ENCODE peak calls at places on chromosome 16, in eight cellular contexts. One of them, this sample, is unnamed.

GRCh38 chr16:20348365-20349185 is 3.9 kb downstream of the UMOD start:
- DNase-seq in NCI-H1105: no peak
- DNase-seq in NCI-H1417: no peak
- DNase-seq in D341Med: peak
- DNase-seq in cardiac fibroblast: no peak
- DNase-seq in amniotic epithelial cell: no peak
- DNase-seq in NCI-H1436: no peak
- DNase-seq in HS-5: no peak
- DNase-seq in this sample: no peak

GRCh38 chr16:73185737-73186136 is 137.8 kb upstream of the ZFHX3 start:
- DNase-seq in D341Med: no peak
- DNase-seq in NCI-H1417: no peak
- DNase-seq in NCI-H1436: no peak
- DNase-seq in NCI-H1105: no peak
- DNase-seq in amniotic epithelial cell: no peak
- DNase-seq in cardiac fibroblast: no peak
- DNase-seq in HS-5: no peak
- DNase-seq in this sample: no peak

GRCh38 chr16:976389-976931 is 5.1 kb upstream of the SOX8 start:
- DNase-seq in amniotic epithelial cell: no peak
- DNase-seq in HS-5: no peak
- DNase-seq in NCI-H1105: no peak
- DNase-seq in NCI-H1436: no peak
- DNase-seq in D341Med: no peak
- DNase-seq in NCI-H1417: no peak
- DNase-seq in cardiac fibroblast: no peak
- DNase-seq in this sample: no peak

GRCh38 chr16:813204-813915 is 12.8 kb upstream of the GNG13 start:
- DNase-seq in HS-5: no peak
- DNase-seq in cardiac fibroblast: peak
- DNase-seq in NCI-H1105: no peak
- DNase-seq in D341Med: peak
- DNase-seq in NCI-H1417: peak
- DNase-seq in NCI-H1436: no peak
- DNase-seq in amniotic epithelial cell: no peak
- DNase-seq in this sample: no peak

GRCh38 chr16:1330260-1330914 is 3.1 kb upstream of the BAIAP3 start:
- DNase-seq in amniotic epithelial cell: no peak
- DNase-seq in cardiac fibroblast: no peak
- DNase-seq in NCI-H1436: no peak
- DNase-seq in D341Med: no peak
- DNase-seq in NCI-H1417: no peak
- DNase-seq in HS-5: no peak
- DNase-seq in NCI-H1105: no peak
- DNase-seq in this sample: no peak

GRCh38 chr16:73329363-73330306 is 281.7 kb upstream of the ZFHX3 start:
- DNase-seq in amniotic epithelial cell: no peak
- DNase-seq in NCI-H1417: peak
- DNase-seq in NCI-H1436: no peak
- DNase-seq in D341Med: no peak
- DNase-seq in cardiac fibroblast: no peak
- DNase-seq in HS-5: no peak
- DNase-seq in NCI-H1105: peak
- DNase-seq in this sample: no peak

GRCh38 chr16:13997933-13998332 is 73.2 kb upstream of the MRTFB start:
- DNase-seq in NCI-H1436: no peak
- DNase-seq in amniotic epithelial cell: no peak
- DNase-seq in NCI-H1417: peak
- DNase-seq in NCI-H1105: no peak
- DNase-seq in cardiac fibroblast: no peak
- DNase-seq in HS-5: no peak
- DNase-seq in D341Med: no peak
- DNase-seq in this sample: peak

GRCh38 chr16:72552675-72553074 is 380.7 kb upstream of the PMFBP1 start:
- DNase-seq in cardiac fibroblast: no peak
- DNase-seq in amniotic epithelial cell: no peak
- DNase-seq in HS-5: no peak
- DNase-seq in D341Med: no peak
- DNase-seq in NCI-H1436: no peak
- DNase-seq in NCI-H1105: no peak
- DNase-seq in NCI-H1417: no peak
- DNase-seq in this sample: no peak

GRCh38 chr16:70746040-70746707 is 54.8 kb downstream of the VAC14 start:
- DNase-seq in NCI-H1436: no peak
- DNase-seq in HS-5: peak
- DNase-seq in amniotic epithelial cell: peak
- DNase-seq in cardiac fibroblast: peak
- DNase-seq in D341Med: no peak
- DNase-seq in NCI-H1105: no peak
- DNase-seq in NCI-H1417: no peak
- DNase-seq in this sample: no peak

GRCh38 chr16:15440852-15441251 is 6.5 kb downstream of the BMERB1 start:
- DNase-seq in amniotic epithelial cell: peak
- DNase-seq in HS-5: no peak
- DNase-seq in NCI-H1105: no peak
- DNase-seq in cardiac fibroblast: peak
- DNase-seq in NCI-H1417: no peak
- DNase-seq in D341Med: no peak
- DNase-seq in NCI-H1436: no peak
- DNase-seq in this sample: no peak

GRCh38 chr16:57830890-57831484 is 28.7 kb upstream of the KIFC3 start:
- DNase-seq in amniotic epithelial cell: no peak
- DNase-seq in NCI-H1105: no peak
- DNase-seq in D341Med: no peak
- DNase-seq in NCI-H1436: no peak
- DNase-seq in NCI-H1417: peak
- DNase-seq in cardiac fibroblast: no peak
- DNase-seq in HS-5: no peak
- DNase-seq in this sample: no peak

GRCh38 chr16:55323637-55324490 is at the start of gene IRX6:
- DNase-seq in HS-5: no peak
- DNase-seq in NCI-H1105: peak
- DNase-seq in cardiac fibroblast: no peak
- DNase-seq in D341Med: no peak
- DNase-seq in NCI-H1436: no peak
- DNase-seq in amniotic epithelial cell: no peak
- DNase-seq in NCI-H1417: peak
- DNase-seq in this sample: no peak

GRCh38 chr16:67939507-67940435 is 3.1 kb upstream of the PSMB10 start:
- DNase-seq in NCI-H1105: no peak
- DNase-seq in cardiac fibroblast: no peak
- DNase-seq in HS-5: no peak
- DNase-seq in amniotic epithelial cell: no peak
- DNase-seq in D341Med: no peak
- DNase-seq in NCI-H1436: no peak
- DNase-seq in NCI-H1417: no peak
- DNase-seq in this sample: no peak

GRCh38 chr16:66619534-66620418 is 15.3 kb downstream of the CMTM3 start:
- DNase-seq in NCI-H1105: no peak
- DNase-seq in amniotic epithelial cell: peak
- DNase-seq in NCI-H1417: no peak
- DNase-seq in NCI-H1436: no peak
- DNase-seq in D341Med: no peak
- DNase-seq in HS-5: no peak
- DNase-seq in cardiac fibroblast: peak
- DNase-seq in this sample: no peak

GRCh38 chr16:13335894-13336293 is 434.5 kb downstream of the SHISA9 start:
- DNase-seq in NCI-H1417: no peak
- DNase-seq in D341Med: peak
- DNase-seq in NCI-H1436: no peak
- DNase-seq in NCI-H1105: no peak
- DNase-seq in cardiac fibroblast: no peak
- DNase-seq in amniotic epithelial cell: no peak
- DNase-seq in HS-5: no peak
- DNase-seq in this sample: no peak

GRCh38 chr16:56345406-56346050 is 79.8 kb downstream of the AMFR start:
- DNase-seq in amniotic epithelial cell: no peak
- DNase-seq in D341Med: no peak
- DNase-seq in NCI-H1436: no peak
- DNase-seq in cardiac fibroblast: no peak
- DNase-seq in HS-5: no peak
- DNase-seq in NCI-H1105: no peak
- DNase-seq in NCI-H1417: no peak
- DNase-seq in this sample: no peak

GRCh38 chr16:16790597-16790996 is 411.7 kb downstream of the NPIPA7 start:
- DNase-seq in cardiac fibroblast: no peak
- DNase-seq in NCI-H1417: no peak
- DNase-seq in D341Med: no peak
- DNase-seq in amniotic epithelial cell: no peak
- DNase-seq in NCI-H1105: no peak
- DNase-seq in NCI-H1436: no peak
- DNase-seq in HS-5: no peak
- DNase-seq in this sample: no peak

GRCh38 chr16:77732241-77732946 is 10.1 kb downstream of the NUDT7 start:
- DNase-seq in NCI-H1105: no peak
- DNase-seq in amniotic epithelial cell: peak
- DNase-seq in NCI-H1436: no peak
- DNase-seq in D341Med: no peak
- DNase-seq in cardiac fibroblast: peak
- DNase-seq in HS-5: no peak
- DNase-seq in NCI-H1417: no peak
- DNase-seq in this sample: no peak

GRCh38 chr16:72952404-72953301 is 95.3 kb downstream of the ZFHX3 start:
- DNase-seq in cardiac fibroblast: peak
- DNase-seq in D341Med: no peak
- DNase-seq in NCI-H1105: no peak
- DNase-seq in HS-5: no peak
- DNase-seq in amniotic epithelial cell: peak
- DNase-seq in NCI-H1436: no peak
- DNase-seq in NCI-H1417: no peak
- DNase-seq in this sample: no peak

GRCh38 chr16:57527027-57527426 is 9.3 kb downstream of the CCDC102A start:
- DNase-seq in NCI-H1436: no peak
- DNase-seq in NCI-H1105: no peak
- DNase-seq in D341Med: no peak
- DNase-seq in cardiac fibroblast: no peak
- DNase-seq in amniotic epithelial cell: no peak
- DNase-seq in NCI-H1417: no peak
- DNase-seq in HS-5: no peak
- DNase-seq in this sample: no peak

GRCh38 chr16:15749371-15749770 is 99.3 kb downstream of the NDE1 start:
- DNase-seq in amniotic epithelial cell: no peak
- DNase-seq in HS-5: no peak
- DNase-seq in NCI-H1417: no peak
- DNase-seq in cardiac fibroblast: no peak
- DNase-seq in NCI-H1436: no peak
- DNase-seq in D341Med: no peak
- DNase-seq in NCI-H1105: no peak
- DNase-seq in this sample: no peak

GRCh38 chr16:50928065-50928464 is 186.2 kb downstream of the CYLD start:
- DNase-seq in cardiac fibroblast: no peak
- DNase-seq in NCI-H1417: no peak
- DNase-seq in NCI-H1105: no peak
- DNase-seq in D341Med: no peak
- DNase-seq in HS-5: no peak
- DNase-seq in NCI-H1436: no peak
- DNase-seq in amniotic epithelial cell: no peak
- DNase-seq in this sample: no peak

GRCh38 chr16:85146532-85146797 is 34.2 kb upstream of the CIBAR2 start:
- DNase-seq in D341Med: no peak
- DNase-seq in HS-5: no peak
- DNase-seq in NCI-H1417: no peak
- DNase-seq in NCI-H1105: no peak
- DNase-seq in NCI-H1436: no peak
- DNase-seq in amniotic epithelial cell: no peak
- DNase-seq in cardiac fibroblast: no peak
- DNase-seq in this sample: no peak

GRCh38 chr16:79261461-79261860 is 339.1 kb downstream of the MAF start:
- DNase-seq in D341Med: peak
- DNase-seq in cardiac fibroblast: no peak
- DNase-seq in amniotic epithelial cell: no peak
- DNase-seq in NCI-H1436: peak
- DNase-seq in NCI-H1105: no peak
- DNase-seq in NCI-H1417: no peak
- DNase-seq in HS-5: no peak
- DNase-seq in this sample: no peak

GRCh38 chr16:55779391-55780094 is 53.4 kb downstream of the CES1 start:
- DNase-seq in HS-5: no peak
- DNase-seq in NCI-H1417: no peak
- DNase-seq in NCI-H1436: no peak
- DNase-seq in amniotic epithelial cell: no peak
- DNase-seq in NCI-H1105: no peak
- DNase-seq in D341Med: no peak
- DNase-seq in cardiac fibroblast: no peak
- DNase-seq in this sample: no peak

GRCh38 chr16:1492082-1492922 is 858 bp upstream of the TELO2 start:
- DNase-seq in NCI-H1105: no peak
- DNase-seq in D341Med: no peak
- DNase-seq in HS-5: no peak
- DNase-seq in amniotic epithelial cell: no peak
- DNase-seq in cardiac fibroblast: no peak
- DNase-seq in NCI-H1436: no peak
- DNase-seq in NCI-H1417: peak
- DNase-seq in this sample: no peak

GRCh38 chr16:84084570-84085270 is 32.0 kb downstream of the MBTPS1 start:
- DNase-seq in amniotic epithelial cell: peak
- DNase-seq in NCI-H1436: peak
- DNase-seq in NCI-H1417: peak
- DNase-seq in NCI-H1105: peak
- DNase-seq in D341Med: peak
- DNase-seq in cardiac fibroblast: peak
- DNase-seq in HS-5: no peak
- DNase-seq in this sample: no peak

GRCh38 chr16:4972938-4973587 is 14.9 kb downstream of the SEC14L5 start:
- DNase-seq in amniotic epithelial cell: no peak
- DNase-seq in NCI-H1436: no peak
- DNase-seq in D341Med: no peak
- DNase-seq in cardiac fibroblast: no peak
- DNase-seq in NCI-H1105: no peak
- DNase-seq in HS-5: no peak
- DNase-seq in NCI-H1417: no peak
- DNase-seq in this sample: peak

GRCh38 chr16:85569615-85570212 is 43.4 kb upstream of the GSE1 start:
- DNase-seq in amniotic epithelial cell: peak
- DNase-seq in HS-5: no peak
- DNase-seq in cardiac fibroblast: peak
- DNase-seq in NCI-H1105: peak
- DNase-seq in D341Med: no peak
- DNase-seq in NCI-H1417: peak
- DNase-seq in NCI-H1436: no peak
- DNase-seq in this sample: peak

GRCh38 chr16:61194573-61194972 is 841.7 kb downstream of the CDH8 start:
- DNase-seq in amniotic epithelial cell: no peak
- DNase-seq in NCI-H1436: no peak
- DNase-seq in cardiac fibroblast: no peak
- DNase-seq in NCI-H1417: no peak
- DNase-seq in NCI-H1105: no peak
- DNase-seq in HS-5: no peak
- DNase-seq in D341Med: no peak
- DNase-seq in this sample: no peak

GRCh38 chr16:5017678-5017969 is 16.1 kb downstream of the NAGPA start:
- DNase-seq in D341Med: no peak
- DNase-seq in NCI-H1436: no peak
- DNase-seq in cardiac fibroblast: no peak
- DNase-seq in amniotic epithelial cell: no peak
- DNase-seq in NCI-H1105: no peak
- DNase-seq in NCI-H1417: no peak
- DNase-seq in HS-5: no peak
- DNase-seq in this sample: no peak

GRCh38 chr16:68900009-68900408 is 56.7 kb downstream of the TANGO6 start:
- DNase-seq in NCI-H1436: no peak
- DNase-seq in NCI-H1417: peak
- DNase-seq in D341Med: no peak
- DNase-seq in HS-5: no peak
- DNase-seq in cardiac fibroblast: no peak
- DNase-seq in amniotic epithelial cell: no peak
- DNase-seq in NCI-H1105: no peak
- DNase-seq in this sample: no peak